ENCODE peak calls at places on chromosomes 12 and 14, in seven cellular contexts. One of them, this sample, is unnamed.

GRCh38 chr14:50575769-50576168 is 15.8 kb downstream of the ATL1 start:
- DNase-seq in mucosa of descending colon: no peak
- DNase-seq in tibial artery: no peak
- DNase-seq in HFFc6: no peak
- DNase-seq in MCF 10A: no peak
- DNase-seq in CD4-positive, alpha-beta T cell: no peak
- DNase-seq in fibroblast of lung: no peak
- DNase-seq in this sample: no peak

GRCh38 chr12:126772171-126772864 is 1494.7 kb upstream of the TMEM132C start:
- DNase-seq in mucosa of descending colon: no peak
- DNase-seq in fibroblast of lung: peak
- DNase-seq in HFFc6: peak
- DNase-seq in MCF 10A: peak
- DNase-seq in tibial artery: no peak
- DNase-seq in CD4-positive, alpha-beta T cell: no peak
- DNase-seq in this sample: peak

GRCh38 chr12:130049666-130050065 is 112.6 kb upstream of the FZD10 start:
- DNase-seq in HFFc6: no peak
- DNase-seq in tibial artery: no peak
- DNase-seq in MCF 10A: no peak
- DNase-seq in mucosa of descending colon: no peak
- DNase-seq in fibroblast of lung: no peak
- DNase-seq in CD4-positive, alpha-beta T cell: no peak
- DNase-seq in this sample: no peak

GRCh38 chr12:49288412-49288853 is 6.5 kb upstream of the PRPH start:
- DNase-seq in MCF 10A: peak
- DNase-seq in mucosa of descending colon: no peak
- DNase-seq in CD4-positive, alpha-beta T cell: peak
- DNase-seq in tibial artery: peak
- DNase-seq in fibroblast of lung: no peak
- DNase-seq in HFFc6: peak
- DNase-seq in this sample: peak

GRCh38 chr12:68579254-68579653 is 31.4 kb upstream of the RAP1B start:
- DNase-seq in tibial artery: no peak
- DNase-seq in mucosa of descending colon: no peak
- DNase-seq in MCF 10A: no peak
- DNase-seq in CD4-positive, alpha-beta T cell: no peak
- DNase-seq in HFFc6: no peak
- DNase-seq in fibroblast of lung: no peak
- DNase-seq in this sample: no peak

GRCh38 chr14:64645220-64645891 is 58.9 kb upstream of the PLEKHG3 start:
- DNase-seq in tibial artery: no peak
- DNase-seq in MCF 10A: peak
- DNase-seq in CD4-positive, alpha-beta T cell: no peak
- DNase-seq in mucosa of descending colon: no peak
- DNase-seq in HFFc6: peak
- DNase-seq in fibroblast of lung: peak
- DNase-seq in this sample: no peak

GRCh38 chr12:124150176-124150575 is 144.7 kb upstream of the RFLNA start:
- DNase-seq in mucosa of descending colon: no peak
- DNase-seq in HFFc6: no peak
- DNase-seq in tibial artery: no peak
- DNase-seq in MCF 10A: no peak
- DNase-seq in fibroblast of lung: no peak
- DNase-seq in CD4-positive, alpha-beta T cell: no peak
- DNase-seq in this sample: no peak

GRCh38 chr14:65949711-65950516 is 536.3 kb upstream of the CCDC196 start:
- DNase-seq in mucosa of descending colon: no peak
- DNase-seq in HFFc6: peak
- DNase-seq in MCF 10A: peak
- DNase-seq in CD4-positive, alpha-beta T cell: no peak
- DNase-seq in fibroblast of lung: peak
- DNase-seq in tibial artery: no peak
- DNase-seq in this sample: no peak

GRCh38 chr12:113325938-113326337 is 9.0 kb downstream of the SLC8B1 start:
- DNase-seq in fibroblast of lung: peak
- DNase-seq in HFFc6: peak
- DNase-seq in MCF 10A: no peak
- DNase-seq in CD4-positive, alpha-beta T cell: no peak
- DNase-seq in mucosa of descending colon: no peak
- DNase-seq in tibial artery: no peak
- DNase-seq in this sample: no peak

GRCh38 chr14:59254146-59254910 is 65.9 kb downstream of the DAAM1 start:
- DNase-seq in fibroblast of lung: peak
- DNase-seq in HFFc6: peak
- DNase-seq in mucosa of descending colon: no peak
- DNase-seq in tibial artery: peak
- DNase-seq in CD4-positive, alpha-beta T cell: no peak
- DNase-seq in MCF 10A: peak
- DNase-seq in this sample: no peak

GRCh38 chr14:89543420-89543790 is 126.4 kb upstream of the FOXN3 start:
- DNase-seq in MCF 10A: no peak
- DNase-seq in HFFc6: no peak
- DNase-seq in CD4-positive, alpha-beta T cell: no peak
- DNase-seq in fibroblast of lung: peak
- DNase-seq in mucosa of descending colon: no peak
- DNase-seq in tibial artery: no peak
- DNase-seq in this sample: no peak

GRCh38 chr12:95836185-95836609 is 22.6 kb upstream of the SNRPF start:
- DNase-seq in fibroblast of lung: peak
- DNase-seq in CD4-positive, alpha-beta T cell: no peak
- DNase-seq in HFFc6: peak
- DNase-seq in tibial artery: no peak
- DNase-seq in MCF 10A: peak
- DNase-seq in mucosa of descending colon: no peak
- DNase-seq in this sample: no peak

GRCh38 chr12:50185975-50186663 is 18.9 kb upstream of the CERS5 start:
- DNase-seq in HFFc6: peak
- DNase-seq in fibroblast of lung: peak
- DNase-seq in mucosa of descending colon: no peak
- DNase-seq in MCF 10A: peak
- DNase-seq in tibial artery: no peak
- DNase-seq in CD4-positive, alpha-beta T cell: no peak
- DNase-seq in this sample: no peak

GRCh38 chr14:106530423-106531107 is 1004.2 kb downstream of the TMEM121 start:
- DNase-seq in MCF 10A: no peak
- DNase-seq in CD4-positive, alpha-beta T cell: peak
- DNase-seq in mucosa of descending colon: peak
- DNase-seq in fibroblast of lung: no peak
- DNase-seq in tibial artery: no peak
- DNase-seq in HFFc6: no peak
- DNase-seq in this sample: peak

GRCh38 chr14:104194016-104194415 is 55.6 kb downstream of the KIF26A start:
- DNase-seq in mucosa of descending colon: no peak
- DNase-seq in MCF 10A: no peak
- DNase-seq in fibroblast of lung: no peak
- DNase-seq in CD4-positive, alpha-beta T cell: no peak
- DNase-seq in HFFc6: no peak
- DNase-seq in tibial artery: no peak
- DNase-seq in this sample: no peak

GRCh38 chr12:64030155-64030554 is 185.7 kb downstream of the SRGAP1 start:
- DNase-seq in HFFc6: no peak
- DNase-seq in MCF 10A: no peak
- DNase-seq in tibial artery: no peak
- DNase-seq in CD4-positive, alpha-beta T cell: no peak
- DNase-seq in mucosa of descending colon: no peak
- DNase-seq in fibroblast of lung: no peak
- DNase-seq in this sample: no peak

GRCh38 chr12:109469516-109469915 is 7.6 kb downstream of the KCTD10 start:
- DNase-seq in mucosa of descending colon: peak
- DNase-seq in tibial artery: no peak
- DNase-seq in MCF 10A: no peak
- DNase-seq in fibroblast of lung: no peak
- DNase-seq in HFFc6: no peak
- DNase-seq in CD4-positive, alpha-beta T cell: no peak
- DNase-seq in this sample: no peak

GRCh38 chr12:107440596-107440995 is 245.0 kb upstream of the PWP1 start:
- DNase-seq in tibial artery: no peak
- DNase-seq in MCF 10A: no peak
- DNase-seq in mucosa of descending colon: no peak
- DNase-seq in CD4-positive, alpha-beta T cell: no peak
- DNase-seq in HFFc6: no peak
- DNase-seq in fibroblast of lung: no peak
- DNase-seq in this sample: no peak

GRCh38 chr14:64409509-64409908 is 21.4 kb downstream of the MTHFD1 start:
- DNase-seq in fibroblast of lung: no peak
- DNase-seq in mucosa of descending colon: no peak
- DNase-seq in MCF 10A: no peak
- DNase-seq in tibial artery: no peak
- DNase-seq in HFFc6: no peak
- DNase-seq in CD4-positive, alpha-beta T cell: no peak
- DNase-seq in this sample: no peak

DNA sequence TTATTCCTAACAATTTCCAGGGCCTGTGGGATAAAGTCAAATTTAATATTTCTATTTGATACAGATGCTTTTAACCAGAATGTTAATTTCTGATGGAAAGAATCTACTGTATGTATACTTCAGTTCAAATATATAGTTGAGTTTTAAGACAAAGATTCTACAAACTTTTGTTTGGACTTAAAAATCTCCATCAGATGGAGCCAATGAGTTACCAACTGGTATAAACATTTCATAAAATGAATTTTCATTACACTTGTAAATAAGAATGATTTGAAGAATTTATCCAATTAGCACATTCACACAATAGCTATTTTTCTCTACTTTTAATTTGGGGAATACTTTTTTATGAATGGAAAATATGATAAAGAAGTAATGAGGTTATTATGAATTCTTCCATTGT is 425.2 kb upstream of the MIS18BP1 start:
- DNase-seq in HFFc6: no peak
- DNase-seq in fibroblast of lung: no peak
- DNase-seq in CD4-positive, alpha-beta T cell: no peak
- DNase-seq in MCF 10A: no peak
- DNase-seq in tibial artery: no peak
- DNase-seq in mucosa of descending colon: no peak
- DNase-seq in this sample: no peak
- TF ChIP-seq CTCF in HFFc6: peak
- TF ChIP-seq CTCF in fibroblast of lung: no peak
- TF ChIP-seq CTCF in CD4-positive, alpha-beta T cell: no peak
- TF ChIP-seq CTCF in MCF 10A: no peak
- TF ChIP-seq CTCF in tibial artery: no peak
- TF ChIP-seq CTCF in mucosa of descending colon: no peak
- TF ChIP-seq CTCF in this sample: no peak

DNA sequence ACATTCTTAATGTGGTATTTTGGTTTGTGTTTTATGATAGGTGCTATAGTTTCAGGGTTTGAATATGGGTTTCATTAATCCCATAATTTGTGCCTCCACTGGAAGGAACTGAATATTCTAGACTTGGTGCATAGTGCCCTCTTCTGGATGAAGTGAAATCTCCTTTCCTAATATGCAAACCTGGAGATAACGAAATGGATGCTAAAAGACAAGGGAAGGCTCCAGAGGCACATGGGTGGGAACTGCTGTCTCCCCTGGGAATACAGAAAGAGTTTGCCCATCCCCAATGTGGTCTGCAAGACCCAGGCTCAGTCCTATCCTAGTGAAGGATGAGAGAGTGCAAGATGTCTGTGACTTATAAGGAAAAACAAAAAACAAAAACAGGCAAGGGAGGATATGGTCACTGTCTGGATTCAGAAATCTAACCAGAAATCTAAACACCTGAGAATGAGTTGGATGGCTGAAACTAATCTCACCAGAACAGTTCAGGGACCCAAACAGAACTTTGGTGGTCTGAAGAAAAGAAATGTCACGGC is 142.3 kb upstream of the TMPO start:
- DNase-seq in mucosa of descending colon: no peak
- DNase-seq in HFFc6: peak
- DNase-seq in fibroblast of lung: peak
- DNase-seq in CD4-positive, alpha-beta T cell: no peak
- DNase-seq in MCF 10A: peak
- DNase-seq in tibial artery: no peak
- DNase-seq in this sample: no peak
- TF ChIP-seq CTCF in mucosa of descending colon: no peak
- TF ChIP-seq CTCF in HFFc6: peak
- TF ChIP-seq CTCF in fibroblast of lung: peak
- TF ChIP-seq CTCF in CD4-positive, alpha-beta T cell: peak
- TF ChIP-seq CTCF in MCF 10A: peak
- TF ChIP-seq CTCF in tibial artery: peak
- TF ChIP-seq CTCF in this sample: no peak

DNA sequence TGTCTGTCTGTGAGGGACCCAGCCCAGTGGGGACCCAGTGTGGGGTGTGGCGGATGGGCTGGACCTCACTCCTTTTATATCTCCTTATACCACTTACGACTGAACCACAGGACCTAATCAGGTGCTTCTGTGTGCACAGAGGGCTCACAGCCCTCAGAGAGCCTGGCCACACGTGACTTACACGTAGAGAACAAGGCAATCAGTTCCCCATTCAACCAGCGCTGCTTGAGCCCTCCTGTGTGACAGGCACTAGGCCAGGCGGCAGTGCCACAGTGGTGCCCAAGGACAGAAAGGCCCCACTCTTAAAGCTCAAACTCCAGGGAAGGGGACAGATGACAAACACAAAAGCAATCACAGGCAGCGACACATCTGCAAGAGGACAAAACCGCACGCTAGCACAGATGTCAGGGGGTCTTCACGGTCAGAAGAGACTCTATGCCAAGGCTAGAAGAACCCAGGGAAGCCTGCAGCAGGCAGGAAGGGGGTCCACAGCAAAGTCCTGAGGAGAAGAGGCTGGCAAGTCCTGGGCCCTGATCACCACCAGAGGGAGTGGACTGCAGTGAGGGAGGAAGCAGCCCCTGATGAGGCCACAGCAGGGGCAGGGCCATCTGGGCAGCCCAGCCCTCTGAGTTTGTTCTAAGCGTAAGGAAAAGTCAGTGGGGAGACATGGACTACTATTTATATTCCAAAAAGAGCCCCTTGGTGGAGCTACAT is 39.3 kb downstream of the SETD3 start:
- DNase-seq in fibroblast of lung: no peak
- DNase-seq in HFFc6: no peak
- DNase-seq in MCF 10A: no peak
- DNase-seq in CD4-positive, alpha-beta T cell: no peak
- DNase-seq in mucosa of descending colon: no peak
- DNase-seq in tibial artery: no peak
- DNase-seq in this sample: no peak
- TF ChIP-seq CTCF in fibroblast of lung: no peak
- TF ChIP-seq CTCF in HFFc6: peak
- TF ChIP-seq CTCF in MCF 10A: no peak
- TF ChIP-seq CTCF in CD4-positive, alpha-beta T cell: no peak
- TF ChIP-seq CTCF in mucosa of descending colon: no peak
- TF ChIP-seq CTCF in tibial artery: no peak
- TF ChIP-seq CTCF in this sample: no peak

DNA sequence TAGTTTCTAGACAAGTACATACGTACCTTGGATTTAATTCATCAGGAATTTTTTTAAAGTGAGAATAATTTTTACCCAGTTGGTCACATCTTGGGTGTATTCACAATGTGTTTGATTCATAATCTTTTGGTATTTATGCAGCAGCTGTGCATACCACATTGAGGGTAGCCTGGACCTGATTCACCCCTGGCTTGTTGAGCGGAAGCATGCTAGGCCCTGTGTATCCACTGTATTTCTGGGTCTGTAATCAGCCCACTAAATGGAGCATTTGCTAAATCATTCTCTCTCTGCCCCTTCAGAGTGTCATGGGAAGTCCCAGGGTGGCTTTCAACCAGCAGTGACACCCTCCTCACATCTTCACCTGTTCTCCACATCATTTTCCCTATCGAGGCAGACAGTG is 203.8 kb upstream of the RGS6 start:
- DNase-seq in mucosa of descending colon: no peak
- DNase-seq in fibroblast of lung: peak
- DNase-seq in MCF 10A: no peak
- DNase-seq in CD4-positive, alpha-beta T cell: no peak
- DNase-seq in HFFc6: no peak
- DNase-seq in tibial artery: no peak
- DNase-seq in this sample: no peak
- TF ChIP-seq CTCF in mucosa of descending colon: no peak
- TF ChIP-seq CTCF in fibroblast of lung: no peak
- TF ChIP-seq CTCF in MCF 10A: no peak
- TF ChIP-seq CTCF in CD4-positive, alpha-beta T cell: no peak
- TF ChIP-seq CTCF in HFFc6: no peak
- TF ChIP-seq CTCF in tibial artery: no peak
- TF ChIP-seq CTCF in this sample: no peak